ENCODE peak calls at places on chromosomes 12 and 14, in seven cellular contexts. B, U, O, H, T, R and D are unnamed samples.

GRCh38 chr12:115667116-115667515 is 610.4 kb downstream of the MED13L start:
- DNase-seq in B (no peak), U (no peak), O (no peak), H (no peak), T (no peak), R (peak; percentile 50), D (no peak)

GRCh38 chr12:116466536-116466935 is 92.6 kb upstream of the MAP1LC3B2 start:
- DNase-seq in B (no peak), U (no peak), O (no peak), H (peak; percentile 25), T (no peak), R (peak; percentile 56), D (no peak)

GRCh38 chr12:100391856-100392255 is 35.0 kb downstream of the SLC17A8 start:
- DNase-seq in B (peak; percentile 42), U (no peak), O (no peak), H (no peak), T (no peak), R (no peak), D (no peak)

GRCh38 chr14:71591929-71592328 is 340.3 kb upstream of the RGS6 start:
- DNase-seq in B (no peak), U (no peak), O (peak; percentile 31), H (peak; percentile 90), T (no peak), R (peak; percentile 87), D (peak; percentile 81)

GRCh38 chr12:19856389-19856788 is 417.1 kb downstream of the AEBP2 start:
- DNase-seq in B (no peak), U (no peak), O (no peak), H (peak; percentile 47), T (no peak), R (peak; percentile 26), D (no peak)

GRCh38 chr14:56494167-56494566 is 85.4 kb upstream of the TMEM260 start:
- DNase-seq in B (no peak), U (no peak), O (no peak), H (no peak), T (no peak), R (no peak), D (no peak)

GRCh38 chr14:55899531-55899930 is 218.7 kb upstream of the PELI2 start:
- DNase-seq in B (no peak), U (no peak), O (peak; percentile 78), H (peak; percentile 76), T (no peak), R (no peak), D (no peak)

GRCh38 chr12:122028601-122029560 is 7.2 kb downstream of the BCL7A start:
- DNase-seq in B (no peak), U (no peak), O (no peak), H (no peak), T (no peak), R (no peak), D (no peak)

GRCh38 chr14:73312697-73313096 is 75.4 kb downstream of the PAPLN start:
- DNase-seq in B (no peak), U (no peak), O (no peak), H (no peak), T (no peak), R (no peak), D (no peak)

GRCh38 chr12:94563261-94563660 is 87.1 kb downstream of the TMCC3 start:
- DNase-seq in B (no peak), U (no peak), O (no peak), H (no peak), T (no peak), R (peak; percentile 23), D (no peak)

GRCh38 chr12:107656302-107656701 is 29.3 kb upstream of the PWP1 start:
- DNase-seq in B (no peak), U (no peak), O (no peak), H (no peak), T (no peak), R (no peak), D (no peak)

GRCh38 chr12:10453144-10453543 is at the start of gene KLRC1:
- DNase-seq in B (no peak), U (no peak), O (no peak), H (no peak), T (no peak), R (no peak), D (peak; percentile 94)

GRCh38 chr12:75995691-75996090 is 35.9 kb downstream of the PHLDA1 start:
- DNase-seq in B (no peak), U (no peak), O (no peak), H (no peak), T (no peak), R (no peak), D (peak; percentile 64)

GRCh38 chr14:58395565-58395814 is 240 bp upstream of the TOMM20L start:
- DNase-seq in B (no peak), U (no peak), O (no peak), H (no peak), T (peak; percentile 25), R (no peak), D (no peak)

GRCh38 chr14:95155044-95155443 is 2.3 kb downstream of the DICER1 start:
- DNase-seq in B (no peak), U (no peak), O (no peak), H (no peak), T (no peak), R (no peak), D (no peak)

GRCh38 chr14:37195327-37195726 is 2.4 kb upstream of the MIPOL1 start:
- DNase-seq in B (no peak), U (no peak), O (no peak), H (peak; percentile 68), T (no peak), R (peak; percentile 57), D (peak; percentile 92)

GRCh38 chr12:9064201-9064814 is 51.4 kb downstream of the A2M start:
- DNase-seq in B (peak; percentile 67), U (peak; percentile 71), O (no peak), H (peak; percentile 23), T (peak; percentile 57), R (peak; percentile 38), D (peak; percentile 60)

GRCh38 chr12:121294151-121294889 is 2.2 kb downstream of the CAMKK2 start:
- DNase-seq in B (no peak), U (no peak), O (no peak), H (no peak), T (no peak), R (no peak), D (no peak)

GRCh38 chr12:6888360-6888759 is 15.3 kb upstream of the SPSB2 start:
- DNase-seq in B (no peak), U (no peak), O (no peak), H (no peak), T (no peak), R (no peak), D (peak; percentile 52)

GRCh38 chr14:96051642-96052540 is 12.7 kb downstream of the C14orf132 start:
- DNase-seq in B (no peak), U (no peak), O (no peak), H (no peak), T (peak; percentile 21), R (no peak), D (peak; percentile 13)

GRCh38 chr12:68231707-68232106 is 6.1 kb upstream of the IL26 start:
- DNase-seq in B (no peak), U (no peak), O (no peak), H (no peak), T (no peak), R (no peak), D (no peak)

GRCh38 chr12:101891462-101891971 is 14.1 kb downstream of the DRAM1 start:
- DNase-seq in B (peak; percentile 64), U (no peak), O (peak; percentile 12), H (peak; percentile 90), T (no peak), R (peak; percentile 89), D (peak; percentile 81)

GRCh38 chr12:127271776-127272175 is 995.2 kb upstream of the TMEM132C start:
- DNase-seq in B (no peak), U (no peak), O (no peak), H (no peak), T (no peak), R (no peak), D (no peak)

GRCh38 chr12:62268956-62269355 is 8.8 kb downstream of the USP15 start:
- DNase-seq in B (no peak), U (no peak), O (no peak), H (peak; percentile 65), T (no peak), R (peak; percentile 40), D (peak; percentile 93)

GRCh38 chr12:62269464-62270228 is 9.4 kb downstream of the USP15 start:
- DNase-seq in B (no peak), U (no peak), O (no peak), H (no peak), T (no peak), R (no peak), D (no peak)

GRCh38 chr12:62267026-62267425 is 6.8 kb downstream of the USP15 start:
- DNase-seq in B (no peak), U (no peak), O (no peak), H (no peak), T (no peak), R (no peak), D (no peak)

GRCh38 chr12:62265511-62265910 is 5.3 kb downstream of the USP15 start:
- DNase-seq in B (no peak), U (no peak), O (no peak), H (no peak), T (no peak), R (no peak), D (no peak)

GRCh38 chr12:62267490-62267889 is 7.3 kb downstream of the USP15 start:
- DNase-seq in B (no peak), U (no peak), O (no peak), H (no peak), T (no peak), R (no peak), D (no peak)
- H3K4me3 ChIP-seq in B (no peak overlapping the region), U (no peak overlapping the region), O (no peak overlapping the region), H (no peak overlapping the region), T (no peak overlapping the region), R (no peak overlapping the region), D (no peak overlapping the region)

GRCh38 chr12:57219993-57220728 is 3.6 kb downstream of the NXPH4 start:
- DNase-seq in B (no peak), U (no peak), O (no peak), H (no peak), T (no peak), R (no peak), D (no peak)
- H3K4me3 ChIP-seq in B (no peak overlapping the region), U (no peak overlapping the region), O (no peak overlapping the region), H (no peak overlapping the region), T (no peak overlapping the region), R (no peak overlapping the region), D (no peak overlapping the region)

DNA sequence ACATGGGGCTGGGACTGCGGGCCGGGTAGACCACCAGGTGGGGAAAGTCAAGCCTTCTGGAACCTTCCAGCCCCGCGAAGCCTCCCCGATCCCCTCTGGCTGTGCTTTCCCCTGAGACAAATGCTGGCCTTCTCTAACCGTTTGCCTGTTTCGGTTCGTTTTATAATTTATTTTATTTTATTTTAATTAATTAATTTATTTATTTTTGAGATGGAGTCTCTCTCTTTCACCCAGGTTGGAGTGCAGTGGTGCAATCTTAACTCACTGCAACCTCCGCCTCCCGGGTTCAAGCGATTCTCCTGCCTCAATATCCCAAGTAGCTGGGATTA is 16.8 kb upstream of the DLK1 start:
- DNase-seq in B (no peak), U (no peak), O (no peak), H (no peak), T (no peak), R (no peak), D (no peak)
- H3K4me3 ChIP-seq in B (no peak overlapping the region), U (no peak overlapping the region), O (peak overlapping the region; percentile 25), H (no peak overlapping the region), T (no peak overlapping the region), R (no peak overlapping the region), D (no peak overlapping the region)

DNA sequence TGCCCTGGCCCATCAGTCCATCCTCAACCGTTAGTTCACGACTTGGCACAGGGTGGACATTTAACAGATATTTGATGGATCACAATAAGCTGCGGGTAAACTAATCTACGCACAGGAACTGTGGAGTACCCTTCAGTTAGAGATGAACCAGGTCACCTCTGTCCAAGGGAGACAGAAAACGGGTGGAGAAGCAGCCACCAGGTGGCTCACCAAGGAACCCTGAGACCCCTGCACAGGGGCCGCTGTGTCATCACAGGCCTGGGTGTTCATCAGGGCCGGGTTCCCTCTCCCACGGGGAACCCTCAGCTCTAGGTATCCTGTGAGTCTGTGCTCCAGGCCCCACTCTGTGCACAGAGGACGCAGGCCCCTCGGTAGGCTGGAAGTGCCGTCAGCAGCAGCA is 122.2 kb downstream of the PIWIL1 start:
- DNase-seq in B (no peak), U (no peak), O (no peak), H (no peak), T (no peak), R (no peak), D (no peak)
- H3K4me3 ChIP-seq in B (no peak overlapping the region), U (no peak overlapping the region), O (no peak overlapping the region), H (no peak overlapping the region), T (no peak overlapping the region), R (no peak overlapping the region), D (no peak overlapping the region)